ENCODE peak calls at places on chromosome 7, in seven cellular contexts. W is right cardiac atrium; N is hepatocyte; I is Panc1; O is CD8-positive, alpha-beta memory T cell; M is IMR-90; R is CD4-positive, CD25-positive, alpha-beta regulatory T cell. D is an unnamed sample. For H3K4me1, the result is how much of the 10 kb centered on the place peaks cover.

GRCh38 chr7:52537051-52537450 is 498.4 kb upstream of the POM121L12 start:
- DNase-seq in N (no peak), W (no peak), O (no peak), I (no peak), M (no peak), R (no peak), D (no peak)

GRCh38 chr7:13903997-13904396 is 85.5 kb downstream of the ETV1 start:
- DNase-seq in M (peak), R (no peak), W (no peak), N (no peak), O (no peak), I (no peak), D (no peak)

GRCh38 chr7:1071731-1072254 is 16.1 kb upstream of the GPER1 start:
- DNase-seq in W (no peak), O (no peak), M (no peak), I (no peak), R (no peak), N (no peak), D (no peak)

GRCh38 chr7:111029574-111030357 is 61.2 kb upstream of the LRRN3 start:
- DNase-seq in R (peak), N (peak), W (no peak), M (peak), O (no peak), I (no peak), D (no peak)

GRCh38 chr7:128740996-128741395 is 1.8 kb downstream of the CALU start:
- DNase-seq in I (no peak), M (no peak), N (no peak), W (no peak), R (no peak), O (no peak), D (no peak)

GRCh38 chr7:65307651-65308299 is 65.9 kb upstream of the ZNF92 start:
- DNase-seq in M (peak), O (peak), I (peak), N (peak), R (peak), W (no peak), D (peak)

GRCh38 chr7:155880721-155881120 is 68.5 kb upstream of the SHH start:
- DNase-seq in M (no peak), N (no peak), R (no peak), O (no peak), W (no peak), I (no peak), D (peak)

GRCh38 chr7:107501593-107501992 is 31.7 kb downstream of the GPR22 start:
- DNase-seq in I (peak), O (no peak), R (peak), W (no peak), M (peak), N (peak), D (peak)

GRCh38 chr7:50492770-50493519 is 42.8 kb upstream of the FIGNL1 start:
- DNase-seq in M (no peak), N (no peak), O (no peak), R (no peak), I (no peak), W (no peak), D (no peak)

GRCh38 chr7:50382455-50382854 is 67.7 kb downstream of the FIGNL1 start:
- DNase-seq in M (no peak), N (no peak), W (no peak), R (no peak), O (no peak), I (no peak), D (no peak)

GRCh38 chr7:134021861-134022260 is 105.3 kb upstream of the LRGUK start:
- DNase-seq in O (no peak), R (no peak), M (no peak), I (no peak), W (no peak), N (no peak), D (no peak)

GRCh38 chr7:55550010-55550409 is 22.3 kb downstream of the VOPP1 start:
- DNase-seq in I (no peak), W (no peak), N (no peak), O (no peak), M (no peak), R (no peak), D (peak)

GRCh38 chr7:42264702-42265101 is 27.7 kb upstream of the GLI3 start:
- DNase-seq in W (no peak), O (no peak), R (no peak), M (no peak), N (no peak), I (no peak), D (no peak)

GRCh38 chr7:44043902-44044301 is 600 bp upstream of the DBNL start:
- DNase-seq in O (peak), M (no peak), R (no peak), N (no peak), W (no peak), I (no peak), D (peak)

GRCh38 chr7:151682831-151683614 is 163.3 kb upstream of the RHEB start:
- DNase-seq in R (no peak), W (peak), I (no peak), N (no peak), M (no peak), O (no peak), D (no peak)
- H3K27ac ChIP-seq in R (no peak), W (peak), I (peak), N (no peak), M (no peak), O (no peak), D (no peak)

GRCh38 chr7:101857358-101857794 is 40.0 kb downstream of the CUX1 start:
- DNase-seq in O (no peak), M (no peak), W (no peak), R (no peak), N (no peak), I (no peak), D (no peak)
- H3K4me1 ChIP-seq in O (under half), M (under half), W (under half), R (under half), N (under half), I (under half), D (under half)

GRCh38 chr7:27155816-27156507 is 513 bp downstream of the HOXA7 start:
- DNase-seq in I (no peak), N (no peak), M (no peak), W (no peak), R (no peak), O (no peak), D (peak)
- H3K4me3 ChIP-seq in I (no peak), N (peak), M (peak), W (peak), R (peak), O (no peak), D (peak)

GRCh38 chr7:131231381-131232220 is 96.1 kb upstream of the MKLN1 start:
- DNase-seq in N (no peak), M (peak), R (peak), I (no peak), W (peak), O (peak), D (no peak)
- H3K27ac ChIP-seq in N (no peak), M (peak), R (peak), I (peak), W (no peak), O (peak), D (no peak)

GRCh38 chr7:140175221-140176218 is 1.3 kb downstream of the KDM7A start:
- DNase-seq in N (peak), O (peak), M (peak), R (peak), W (peak), I (peak), D (peak)
- H3K4me1 ChIP-seq in N (under half), O (under half), M (under half), R (under half), W (under half), I (under half), D (under half)

GRCh38 chr7:116673504-116673865 is 1.5 kb downstream of the MET start:
- DNase-seq in O (no peak), W (no peak), N (no peak), I (no peak), M (no peak), R (no peak), D (no peak)
- H3K4me3 ChIP-seq in O (no peak), W (no peak), N (no peak), I (peak), M (peak), R (no peak), D (no peak)

GRCh38 chr7:149266451-149266850 is 4.5 kb downstream of the ZNF783 start:
- DNase-seq in I (no peak), R (no peak), O (no peak), N (no peak), M (no peak), W (no peak), D (no peak)

GRCh38 chr7:149261829-149262617 is at the start of gene ZNF783:
- DNase-seq in M (peak), I (no peak), N (peak), R (peak), O (peak), W (peak), D (peak)

GRCh38 chr7:149256568-149256967 is 5.4 kb upstream of the ZNF783 start:
- DNase-seq in O (no peak), R (no peak), W (no peak), N (no peak), I (no peak), M (no peak), D (no peak)

GRCh38 chr7:149257146-149257545 is 4.8 kb upstream of the ZNF783 start:
- DNase-seq in W (no peak), M (peak), I (no peak), O (no peak), R (no peak), N (no peak), D (no peak)

DNA sequence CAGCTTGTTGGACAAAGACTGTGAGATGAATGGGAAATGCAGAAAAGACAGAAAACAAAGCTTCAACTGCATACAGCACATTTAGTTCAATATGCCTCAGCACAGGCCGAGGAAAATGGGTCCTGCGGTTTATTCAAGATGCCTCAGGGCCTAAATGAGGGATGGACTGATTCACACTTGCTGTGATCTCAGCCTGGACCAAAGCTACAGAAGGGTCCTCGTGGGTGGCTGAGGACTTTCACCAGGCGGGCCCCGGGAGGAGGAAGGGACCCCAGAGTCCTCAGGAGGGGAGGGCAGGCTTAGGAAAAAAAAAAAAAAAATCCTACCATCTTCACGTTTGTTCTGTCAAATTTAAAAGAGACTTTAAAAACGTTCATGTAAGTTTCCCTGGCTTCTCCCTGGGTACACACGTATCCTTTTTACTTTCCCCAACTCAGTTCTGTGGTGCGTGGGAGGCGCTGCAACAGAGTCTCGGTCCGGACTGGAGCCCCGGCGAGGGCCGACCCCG is 621 bp upstream of the ZNF783 start:
- DNase-seq in W (no peak), N (peak), I (no peak), O (no peak), R (peak), M (peak), D (no peak)
- H3K27ac ChIP-seq in W (peak), N (peak), I (peak), O (peak), R (peak), M (peak), D (no peak)

DNA sequence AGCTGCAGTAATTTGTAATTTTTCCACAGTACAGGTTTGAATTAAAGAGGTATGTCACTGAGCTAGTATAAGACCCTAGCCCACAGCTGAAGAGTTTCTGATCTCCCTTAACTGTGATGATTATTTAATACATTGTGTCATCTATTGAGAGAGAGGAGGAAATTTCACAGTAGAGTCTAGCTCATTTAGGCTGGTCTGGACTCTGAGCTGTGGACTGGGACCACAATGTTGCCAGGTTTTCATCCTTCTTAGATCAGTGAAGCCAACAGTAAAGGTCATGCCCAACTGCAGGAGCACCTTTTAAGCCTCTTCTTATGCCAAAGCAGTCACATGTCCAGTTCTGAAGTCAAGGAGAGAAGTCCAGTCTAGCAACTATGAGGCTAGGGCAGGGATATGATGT is 8.9 kb downstream of the TES start:
- DNase-seq in O (no peak), R (no peak), W (no peak), I (no peak), N (no peak), M (no peak), D (no peak)
- H3K4me1 ChIP-seq in O (half or more), R (half or more), W (under half), I (half or more), N (under half), M (under half), D (under half)

D was measured in endodermal cell.